ENCODE peak calls at places on chromosomes 7 and 10, in four cellular contexts. Z, L, U and G are unnamed samples.

GRCh38 chr10:62380002-62380401 is 5.8 kb downstream of the ZNF365 start:
- DNase-seq in Z (no peak), L (peak), U (peak), G (no peak)

GRCh38 chr7:102449136-102449535 is 15.5 kb downstream of the ALKBH4 start:
- DNase-seq in Z (no peak), L (no peak), U (no peak), G (no peak)

GRCh38 chr10:30103595-30104310 is 44.4 kb upstream of the JCAD start:
- DNase-seq in Z (no peak), L (no peak), U (no peak), G (no peak)

GRCh38 chr10:3701490-3701889 is 83.5 kb downstream of the KLF6 start:
- DNase-seq in Z (no peak), L (no peak), U (no peak), G (no peak)

GRCh38 chr7:43517464-43517863 is 65.4 kb upstream of the STK17A start:
- DNase-seq in Z (no peak), L (no peak), U (no peak), G (no peak)

GRCh38 chr7:54426406-54426805 is 115.8 kb upstream of the VSTM2A start:
- DNase-seq in Z (no peak), L (no peak), U (no peak), G (no peak)

GRCh38 chr10:3747248-3747960 is 37.6 kb downstream of the KLF6 start:
- DNase-seq in Z (no peak), L (no peak), U (no peak), G (no peak)

GRCh38 chr10:126060232-126060935 is 164.0 kb downstream of the FANK1 start:
- DNase-seq in Z (no peak), L (peak), U (peak), G (no peak)

GRCh38 chr7:149836434-149836833 is 1.7 kb upstream of the ZNF862 start:
- DNase-seq in Z (no peak), L (no peak), U (peak), G (no peak)

GRCh38 chr7:146960747-146961416 is 844.3 kb downstream of the CNTNAP2 start:
- DNase-seq in Z (peak), L (peak), U (no peak), G (no peak)

GRCh38 chr7:138699661-138700060 is 1.5 kb downstream of the SVOPL start:
- DNase-seq in Z (no peak), L (no peak), U (no peak), G (no peak)

GRCh38 chr10:126171555-126171954 is 216.7 kb downstream of the ADAM12 start:
- DNase-seq in Z (no peak), L (no peak), U (peak), G (no peak)

GRCh38 chr10:69269761-69270160 is 8.5 kb upstream of the HK1 start:
- DNase-seq in Z (no peak), L (no peak), U (peak), G (no peak)

GRCh38 chr7:130346339-130346905 is 1.8 kb downstream of the CPA5 start:
- DNase-seq in Z (no peak), L (no peak), U (no peak), G (no peak)
- H4K8ac ChIP-seq in Z (no peak), L (no peak), U (no peak), G (no peak)

GRCh38 chr10:78744521-78745090 is 324.2 kb upstream of the ZMIZ1 start:
- DNase-seq in Z (no peak), L (no peak), U (no peak), G (no peak)
- H4K8ac ChIP-seq in Z (no peak), L (no peak), U (no peak), G (no peak)

GRCh38 chr10:16242859-16243613 is 193.8 kb upstream of the PTER start:
- DNase-seq in Z (no peak), L (peak), U (no peak), G (peak)

GRCh38 chr10:16242446-16242845 is 194.4 kb upstream of the PTER start:
- DNase-seq in Z (no peak), L (no peak), U (no peak), G (no peak)
- H4K8ac ChIP-seq in Z (no peak), L (no peak), U (no peak), G (no peak)

GRCh38 chr10:119515511-119516045 is 26.9 kb downstream of the RGS10 start:
- DNase-seq in Z (no peak), L (no peak), U (no peak), G (no peak)

GRCh38 chr10:119518936-119519335 is 23.6 kb downstream of the RGS10 start:
- DNase-seq in Z (no peak), L (no peak), U (no peak), G (no peak)

GRCh38 chr10:119516381-119517234 is 25.9 kb downstream of the RGS10 start:
- DNase-seq in Z (no peak), L (peak), U (no peak), G (no peak)

GRCh38 chr10:119518176-119518575 is 24.3 kb downstream of the RGS10 start:
- DNase-seq in Z (no peak), L (no peak), U (no peak), G (no peak)

GRCh38 chr10:119517235-119518141 is 25.0 kb downstream of the RGS10 start:
- DNase-seq in Z (no peak), L (no peak), U (peak), G (no peak)
- H4K8ac ChIP-seq in Z (peak), L (no peak), U (peak), G (no peak)

GRCh38 chr7:131787101-131787500 is 230.7 kb upstream of the PODXL start:
- DNase-seq in Z (no peak), L (no peak), U (no peak), G (no peak)

DNA sequence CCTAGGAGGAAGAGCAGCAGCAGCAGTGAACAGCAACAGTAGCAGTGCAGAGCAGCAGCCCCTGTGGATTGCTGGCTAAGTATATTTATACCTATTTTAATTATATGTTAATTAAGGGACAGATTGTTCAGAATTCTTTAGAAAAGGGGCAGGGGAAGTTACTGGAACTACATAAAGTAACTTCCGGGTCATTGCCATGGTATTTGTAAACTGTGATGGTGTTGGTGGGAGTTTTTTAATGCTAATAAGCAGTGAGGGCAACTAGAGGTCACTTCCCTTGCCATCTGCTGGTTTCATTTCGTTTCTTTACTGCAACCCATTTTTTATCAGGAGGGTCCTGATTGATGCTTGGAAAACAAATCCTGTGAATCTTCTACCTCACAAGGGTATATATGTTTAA is 229.8 kb upstream of the PODXL start:
- DNase-seq in Z (no peak), L (no peak), U (no peak), G (no peak)
- H4K8ac ChIP-seq in Z (no peak), L (no peak), U (no peak), G (no peak)

DNA sequence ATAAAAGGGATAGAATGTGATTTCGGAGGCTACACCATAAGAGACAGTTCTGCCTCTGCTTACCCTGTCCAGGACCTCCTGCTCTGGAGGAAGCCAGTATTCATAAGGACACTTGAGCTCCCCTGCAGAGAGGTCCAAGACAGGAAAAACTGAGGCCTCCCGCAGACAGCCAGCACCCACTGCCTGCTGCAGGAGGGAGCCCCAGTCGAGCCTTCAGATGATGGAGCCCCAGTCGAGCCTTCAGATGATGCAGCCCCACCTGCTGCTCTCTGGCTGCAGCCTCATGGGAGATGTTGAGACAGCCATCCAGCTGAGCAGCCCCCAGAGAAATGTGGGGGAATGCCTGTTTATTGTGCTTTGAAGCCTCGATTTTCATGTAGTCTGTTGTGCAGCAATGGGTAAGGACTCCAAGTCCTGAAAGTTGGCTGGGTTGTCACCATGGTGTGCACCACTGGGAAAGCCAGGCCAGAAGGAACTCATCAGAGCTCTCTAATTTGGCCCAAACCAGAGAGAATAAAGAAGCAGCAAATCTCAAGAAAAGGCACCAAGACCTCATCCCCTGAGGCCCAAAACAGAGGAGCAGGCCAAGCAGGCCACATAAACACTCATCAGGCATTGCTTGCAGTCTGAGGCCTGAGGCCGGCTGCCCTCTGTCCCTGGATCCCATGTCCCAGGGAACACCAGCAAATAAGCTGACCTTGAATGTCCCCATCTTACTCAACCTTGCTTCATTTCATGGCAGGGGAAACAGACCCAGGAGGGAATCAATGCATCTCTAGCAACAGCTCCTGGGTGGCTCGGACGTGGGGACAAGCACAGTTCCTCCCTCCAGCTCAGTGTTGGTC is 30.9 kb downstream of the CALML5 start:
- DNase-seq in Z (peak), L (no peak), U (no peak), G (no peak)
- H4K8ac ChIP-seq in Z (no peak), L (no peak), U (no peak), G (no peak)

GRCh38 chr10:61215276-61215675 is 237.9 kb downstream of the TMEM26 start:
- DNase-seq in Z (no peak), L (no peak), U (no peak), G (no peak)

DNA sequence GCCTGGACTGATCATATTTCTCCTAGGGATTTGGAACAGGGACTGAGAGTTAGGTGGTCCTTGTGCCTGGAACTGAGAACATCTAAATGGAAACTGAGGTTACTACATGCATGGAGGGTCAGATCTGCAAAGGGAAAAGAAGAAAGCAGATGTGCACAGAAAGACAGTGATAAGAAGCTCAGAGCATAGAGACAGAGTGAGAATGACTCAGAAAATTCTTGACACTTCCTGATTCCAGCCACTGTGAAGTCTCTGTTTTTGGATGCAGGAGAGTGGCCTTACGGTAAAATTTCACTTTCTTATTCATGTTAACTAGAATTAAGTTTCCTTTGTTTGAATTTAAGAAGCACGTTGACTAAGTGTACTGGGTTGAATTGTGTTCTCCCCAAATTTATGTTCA is 241.7 kb downstream of the TMEM26 start:
- DNase-seq in Z (no peak), L (peak), U (no peak), G (no peak)
- H4K8ac ChIP-seq in Z (no peak), L (no peak), U (no peak), G (no peak)

GRCh38 chr7:31027161-31027965 is 24.7 kb upstream of the ADCYAP1R1 start:
- DNase-seq in Z (peak), L (peak), U (no peak), G (peak)
- H4K8ac ChIP-seq in Z (peak), L (no peak), U (no peak), G (no peak)

DNA sequence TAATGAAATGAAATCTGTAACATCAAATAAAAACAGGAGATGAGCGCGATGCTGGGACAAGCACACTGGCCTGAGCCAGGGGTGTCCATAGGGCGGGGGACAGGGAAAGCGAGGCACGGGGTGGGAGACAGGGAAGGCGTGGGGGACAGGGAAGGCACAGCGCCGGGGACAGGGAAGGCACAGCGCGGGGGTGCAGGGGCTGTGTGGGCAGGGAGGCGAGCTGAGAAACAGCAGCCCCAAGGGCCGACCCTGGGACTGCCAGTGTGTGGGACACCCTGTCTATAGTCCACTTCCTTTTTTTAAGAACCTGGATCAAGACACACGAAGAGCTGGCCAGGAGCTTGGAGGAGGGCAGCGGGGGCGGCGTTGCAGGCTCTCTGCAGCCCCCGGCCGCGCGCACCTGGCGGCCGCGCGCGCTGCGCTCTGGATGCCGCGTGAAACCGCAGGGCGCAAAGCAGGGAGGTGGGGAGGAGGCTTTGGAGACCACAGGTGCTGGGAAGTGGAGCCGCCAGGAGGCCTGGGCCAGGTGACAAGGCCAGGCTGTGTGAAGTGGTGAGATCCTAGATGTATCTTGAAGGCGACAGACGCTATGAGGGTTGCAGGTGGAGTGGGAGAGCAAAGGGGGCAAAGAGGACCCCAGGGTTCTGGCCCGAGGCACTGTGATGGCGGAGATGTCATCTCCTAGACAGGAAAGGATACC is 157.7 kb downstream of the COBL start:
- DNase-seq in Z (no peak), L (no peak), U (no peak), G (no peak)
- H4K8ac ChIP-seq in Z (no peak), L (no peak), U (no peak), G (no peak)

DNA sequence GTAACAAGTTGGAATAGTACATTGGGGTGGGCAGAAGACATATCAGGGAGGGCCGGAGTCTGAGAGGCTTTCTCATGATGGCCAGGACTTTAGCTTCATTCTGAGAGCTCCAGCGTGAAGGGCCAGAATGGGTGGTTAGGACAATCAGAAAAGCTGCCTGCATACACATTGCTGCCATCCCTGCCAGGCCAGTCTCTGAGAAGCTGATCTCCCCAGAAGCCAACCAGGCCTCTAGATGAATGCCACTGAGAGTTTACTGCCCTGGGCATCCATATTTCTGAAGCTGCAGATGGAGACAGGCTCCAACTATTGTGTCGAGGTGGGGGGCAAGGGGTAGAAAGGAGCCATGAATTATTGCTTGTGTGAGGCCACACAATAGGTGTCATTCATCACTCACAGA is 32.0 kb upstream of the ARHGAP22 start:
- DNase-seq in Z (no peak), L (no peak), U (no peak), G (no peak)
- H4K8ac ChIP-seq in Z (no peak), L (no peak), U (no peak), G (no peak)